ENCODE peak calls at places on chromosome 9, in seven cellular contexts. G, T, I, C, E, P and J are unnamed samples.

GRCh38 chr9:16312116-16312515 is 558.4 kb downstream of the BNC2 start:
- DNase-seq in C (no peak), P (no peak), G (no peak), E (no peak), I (no peak), T (no peak), J (no peak)

GRCh38 chr9:35960029-35960655 is 2.2 kb upstream of the OR2S2 start:
- DNase-seq in C (no peak), P (no peak), G (no peak), I (peak), T (no peak), E (no peak), J (no peak)

GRCh38 chr9:134814598-134815215 is 65.9 kb upstream of the FCN2 start:
- DNase-seq in I (no peak), T (no peak), E (no peak), P (no peak), G (no peak), C (no peak), J (no peak)

GRCh38 chr9:93266521-93267001 is 82.6 kb downstream of the WNK2 start:
- DNase-seq in C (no peak), P (no peak), I (no peak), T (no peak), E (no peak), G (no peak), J (no peak)

GRCh38 chr9:72728031-72728770 is 206.8 kb downstream of the TMC1 start:
- DNase-seq in P (no peak), T (no peak), I (no peak), C (no peak), E (no peak), G (no peak), J (no peak)

GRCh38 chr9:12643686-12644085 is 49.5 kb upstream of the TYRP1 start:
- DNase-seq in T (no peak), E (no peak), G (no peak), C (no peak), I (no peak), P (no peak), J (no peak)

GRCh38 chr9:137070906-137071275 is 534 bp upstream of the SAPCD2 start:
- DNase-seq in E (peak), P (no peak), G (no peak), C (no peak), I (no peak), T (no peak), J (no peak)

GRCh38 chr9:114163517-114163924 is 8.2 kb downstream of the COL27A1 start:
- DNase-seq in P (no peak), C (no peak), G (no peak), E (no peak), I (peak), T (no peak), J (peak)

GRCh38 chr9:134041649-134041962 is 16.3 kb downstream of the BRD3OS start:
- DNase-seq in T (no peak), E (no peak), I (no peak), P (no peak), C (no peak), G (no peak), J (no peak)

GRCh38 chr9:116693233-116693731 is 6.2 kb downstream of the TRIM32 start:
- DNase-seq in I (no peak), G (no peak), C (no peak), P (no peak), E (no peak), T (no peak), J (no peak)